ENCODE peak calls at places on chromosomes 7 and 10, in seven cellular contexts. One of them, this sample, is unnamed.

GRCh38 chr10:71737356-71738172 is 18.0 kb upstream of the C10orf105 start:
- DNase-seq in EL: peak; percentile 77
- DNase-seq in stimulated activated CD8-positive, alpha-beta memory T cell treated with anti-CD3 and anti-CD28 coated beads, Interleukin-4, amount 100 ng/mL, for 48 hours: no peak
- DNase-seq in stimulated activated CD4-positive, alpha-beta T cell treated with anti-CD3 and anti-CD28 coated beads, Interleukin-2, amount 100 ng/mL, for 24 hours: peak; percentile 59
- DNase-seq in Peyer's patch: no peak
- DNase-seq in glutamatergic neuron: no peak
- DNase-seq in NCI-H187 treated with DMSO at 0.1 percent for 48 hours: no peak
- DNase-seq in this sample: no peak

GRCh38 chr7:154879629-154880028 is 123.3 kb downstream of the PAXIP1 start:
- DNase-seq in glutamatergic neuron: no peak
- DNase-seq in stimulated activated CD8-positive, alpha-beta memory T cell treated with anti-CD3 and anti-CD28 coated beads, Interleukin-4, amount 100 ng/mL, for 48 hours: no peak
- DNase-seq in EL: no peak
- DNase-seq in stimulated activated CD4-positive, alpha-beta T cell treated with anti-CD3 and anti-CD28 coated beads, Interleukin-2, amount 100 ng/mL, for 24 hours: no peak
- DNase-seq in NCI-H187 treated with DMSO at 0.1 percent for 48 hours: peak; percentile 95
- DNase-seq in Peyer's patch: no peak
- DNase-seq in this sample: no peak

GRCh38 chr10:42827201-42827600 is 44.6 kb downstream of the BMS1 start:
- DNase-seq in stimulated activated CD8-positive, alpha-beta memory T cell treated with anti-CD3 and anti-CD28 coated beads, Interleukin-4, amount 100 ng/mL, for 48 hours: no peak
- DNase-seq in NCI-H187 treated with DMSO at 0.1 percent for 48 hours: no peak
- DNase-seq in EL: no peak
- DNase-seq in Peyer's patch: no peak
- DNase-seq in glutamatergic neuron: peak; percentile 58
- DNase-seq in stimulated activated CD4-positive, alpha-beta T cell treated with anti-CD3 and anti-CD28 coated beads, Interleukin-2, amount 100 ng/mL, for 24 hours: no peak
- DNase-seq in this sample: no peak

GRCh38 chr10:79424221-79425073 is 21.0 kb downstream of the ZCCHC24 start:
- DNase-seq in Peyer's patch: no peak
- DNase-seq in EL: no peak
- DNase-seq in stimulated activated CD4-positive, alpha-beta T cell treated with anti-CD3 and anti-CD28 coated beads, Interleukin-2, amount 100 ng/mL, for 24 hours: no peak
- DNase-seq in glutamatergic neuron: no peak
- DNase-seq in stimulated activated CD8-positive, alpha-beta memory T cell treated with anti-CD3 and anti-CD28 coated beads, Interleukin-4, amount 100 ng/mL, for 48 hours: no peak
- DNase-seq in NCI-H187 treated with DMSO at 0.1 percent for 48 hours: peak; percentile 35
- DNase-seq in this sample: no peak

GRCh38 chr7:132836746-132837145 is 245.1 kb downstream of the CHCHD3 start:
- DNase-seq in stimulated activated CD8-positive, alpha-beta memory T cell treated with anti-CD3 and anti-CD28 coated beads, Interleukin-4, amount 100 ng/mL, for 48 hours: no peak
- DNase-seq in NCI-H187 treated with DMSO at 0.1 percent for 48 hours: no peak
- DNase-seq in EL: peak; percentile 75
- DNase-seq in stimulated activated CD4-positive, alpha-beta T cell treated with anti-CD3 and anti-CD28 coated beads, Interleukin-2, amount 100 ng/mL, for 24 hours: no peak
- DNase-seq in glutamatergic neuron: no peak
- DNase-seq in Peyer's patch: no peak
- DNase-seq in this sample: no peak

GRCh38 chr10:78909268-78909667 is 159.5 kb upstream of the ZMIZ1 start:
- DNase-seq in EL: no peak
- DNase-seq in NCI-H187 treated with DMSO at 0.1 percent for 48 hours: no peak
- DNase-seq in stimulated activated CD4-positive, alpha-beta T cell treated with anti-CD3 and anti-CD28 coated beads, Interleukin-2, amount 100 ng/mL, for 24 hours: no peak
- DNase-seq in Peyer's patch: peak; percentile 28
- DNase-seq in glutamatergic neuron: no peak
- DNase-seq in stimulated activated CD8-positive, alpha-beta memory T cell treated with anti-CD3 and anti-CD28 coated beads, Interleukin-4, amount 100 ng/mL, for 48 hours: no peak
- DNase-seq in this sample: no peak

GRCh38 chr7:152050547-152050971 is 25.1 kb downstream of the GALNT11 start:
- DNase-seq in glutamatergic neuron: no peak
- DNase-seq in stimulated activated CD4-positive, alpha-beta T cell treated with anti-CD3 and anti-CD28 coated beads, Interleukin-2, amount 100 ng/mL, for 24 hours: no peak
- DNase-seq in EL: no peak
- DNase-seq in stimulated activated CD8-positive, alpha-beta memory T cell treated with anti-CD3 and anti-CD28 coated beads, Interleukin-4, amount 100 ng/mL, for 48 hours: no peak
- DNase-seq in Peyer's patch: no peak
- DNase-seq in NCI-H187 treated with DMSO at 0.1 percent for 48 hours: no peak
- DNase-seq in this sample: no peak

GRCh38 chr7:111089822-111090426 is 1.0 kb upstream of the LRRN3 start:
- DNase-seq in EL: peak; percentile 47
- DNase-seq in stimulated activated CD4-positive, alpha-beta T cell treated with anti-CD3 and anti-CD28 coated beads, Interleukin-2, amount 100 ng/mL, for 24 hours: no peak
- DNase-seq in Peyer's patch: no peak
- DNase-seq in stimulated activated CD8-positive, alpha-beta memory T cell treated with anti-CD3 and anti-CD28 coated beads, Interleukin-4, amount 100 ng/mL, for 48 hours: no peak
- DNase-seq in glutamatergic neuron: no peak
- DNase-seq in NCI-H187 treated with DMSO at 0.1 percent for 48 hours: peak; percentile 48
- DNase-seq in this sample: no peak

GRCh38 chr7:149871576-149871975 is 2.2 kb upstream of the ATP6V0E2 start:
- DNase-seq in NCI-H187 treated with DMSO at 0.1 percent for 48 hours: no peak
- DNase-seq in EL: no peak
- DNase-seq in stimulated activated CD8-positive, alpha-beta memory T cell treated with anti-CD3 and anti-CD28 coated beads, Interleukin-4, amount 100 ng/mL, for 48 hours: no peak
- DNase-seq in stimulated activated CD4-positive, alpha-beta T cell treated with anti-CD3 and anti-CD28 coated beads, Interleukin-2, amount 100 ng/mL, for 24 hours: no peak
- DNase-seq in Peyer's patch: no peak
- DNase-seq in glutamatergic neuron: no peak
- DNase-seq in this sample: peak; percentile 51

GRCh38 chr7:44063547-44063893 is 1.8 kb downstream of the PGAM2 start:
- DNase-seq in NCI-H187 treated with DMSO at 0.1 percent for 48 hours: no peak
- DNase-seq in stimulated activated CD4-positive, alpha-beta T cell treated with anti-CD3 and anti-CD28 coated beads, Interleukin-2, amount 100 ng/mL, for 24 hours: no peak
- DNase-seq in stimulated activated CD8-positive, alpha-beta memory T cell treated with anti-CD3 and anti-CD28 coated beads, Interleukin-4, amount 100 ng/mL, for 48 hours: no peak
- DNase-seq in glutamatergic neuron: no peak
- DNase-seq in EL: no peak
- DNase-seq in Peyer's patch: no peak
- DNase-seq in this sample: no peak

GRCh38 chr7:98314469-98314868 is 33.0 kb downstream of the BRI3 start:
- DNase-seq in Peyer's patch: no peak
- DNase-seq in EL: no peak
- DNase-seq in NCI-H187 treated with DMSO at 0.1 percent for 48 hours: no peak
- DNase-seq in stimulated activated CD4-positive, alpha-beta T cell treated with anti-CD3 and anti-CD28 coated beads, Interleukin-2, amount 100 ng/mL, for 24 hours: no peak
- DNase-seq in glutamatergic neuron: no peak
- DNase-seq in stimulated activated CD8-positive, alpha-beta memory T cell treated with anti-CD3 and anti-CD28 coated beads, Interleukin-4, amount 100 ng/mL, for 48 hours: no peak
- DNase-seq in this sample: no peak

GRCh38 chr10:125637496-125637895 is 45.5 kb downstream of the TEX36 start:
- DNase-seq in stimulated activated CD8-positive, alpha-beta memory T cell treated with anti-CD3 and anti-CD28 coated beads, Interleukin-4, amount 100 ng/mL, for 48 hours: no peak
- DNase-seq in glutamatergic neuron: no peak
- DNase-seq in stimulated activated CD4-positive, alpha-beta T cell treated with anti-CD3 and anti-CD28 coated beads, Interleukin-2, amount 100 ng/mL, for 24 hours: no peak
- DNase-seq in Peyer's patch: no peak
- DNase-seq in EL: no peak
- DNase-seq in NCI-H187 treated with DMSO at 0.1 percent for 48 hours: no peak
- DNase-seq in this sample: no peak

GRCh38 chr7:45157653-45158401 is at the start of gene RAMP3:
- DNase-seq in stimulated activated CD4-positive, alpha-beta T cell treated with anti-CD3 and anti-CD28 coated beads, Interleukin-2, amount 100 ng/mL, for 24 hours: no peak
- DNase-seq in stimulated activated CD8-positive, alpha-beta memory T cell treated with anti-CD3 and anti-CD28 coated beads, Interleukin-4, amount 100 ng/mL, for 48 hours: no peak
- DNase-seq in EL: no peak
- DNase-seq in Peyer's patch: no peak
- DNase-seq in glutamatergic neuron: no peak
- DNase-seq in NCI-H187 treated with DMSO at 0.1 percent for 48 hours: no peak
- DNase-seq in this sample: no peak

This sample was measured in activated CD8-positive, alpha-beta memory T cell treated with anti-CD3 and anti-CD28 coated beads, Interleukin-2, amount 50 U/mL, for 48 hours.